ENCODE peak calls at places on chromosomes 1 and 21, in four cellular contexts. H is WERI-Rb-1, J is heart left ventricle, K is coronary artery. X is an unnamed sample.

GRCh38 chr21:46634966-46635323 is 529 bp upstream of the PRMT2 start:
- DNase-seq in J (no peak), K (no peak), H (peak), X (peak)

GRCh38 chr21:41507521-41508414 is at the start of gene TMPRSS2:
- DNase-seq in K (no peak), J (no peak), H (peak), X (no peak)

GRCh38 chr1:30125024-30125423 is 598.4 kb downstream of the MATN1 start:
- DNase-seq in K (no peak), J (no peak), H (no peak), X (no peak)

GRCh38 chr1:11640101-11640500 is 14.1 kb downstream of the FBXO2 start:
- DNase-seq in K (no peak), H (no peak), J (no peak), X (no peak)

GRCh38 chr1:196535727-196536126 is 72.5 kb downstream of the KCNT2 start:
- DNase-seq in K (no peak), J (no peak), H (peak), X (no peak)

GRCh38 chr1:235933483-235934116 is 66.9 kb upstream of the LYST start:
- DNase-seq in K (no peak), H (no peak), J (no peak), X (no peak)

GRCh38 chr1:230359992-230360391 is 66.1 kb downstream of the PGBD5 start:
- DNase-seq in J (no peak), H (no peak), K (no peak), X (no peak)

GRCh38 chr1:8217011-8217711 is 100.8 kb upstream of the SLC45A1 start:
- DNase-seq in J (peak), K (no peak), H (no peak), X (no peak)

GRCh38 chr1:19640363-19641316 is 3.5 kb upstream of the NBL1 start:
- DNase-seq in J (no peak), H (no peak), K (peak), X (no peak)

GRCh38 chr1:39574646-39575045 is 1.9 kb downstream of the PABPC4 start:
- DNase-seq in H (peak), J (no peak), K (no peak), X (peak)

GRCh38 chr1:33256701-33257387 is 552 bp downstream of the ZNF362 start:
- DNase-seq in K (no peak), J (peak), H (peak), X (peak)

GRCh38 chr1:115373305-115373704 is 35.3 kb upstream of the NGF start:
- DNase-seq in H (no peak), J (no peak), K (no peak), X (no peak)

GRCh38 chr1:2979191-2980072 is 41.8 kb upstream of the ACTRT2 start:
- DNase-seq in J (peak), H (no peak), K (peak), X (peak)

GRCh38 chr1:212207118-212207517 is 78.1 kb upstream of the PPP2R5A start:
- DNase-seq in K (no peak), J (no peak), H (no peak), X (no peak)

GRCh38 chr1:59506952-59507351 is 210.1 kb downstream of the FGGY start:
- DNase-seq in K (no peak), H (no peak), J (no peak), X (peak)

GRCh38 chr1:85200367-85200869 is 398 bp downstream of the SYDE2 start:
- DNase-seq in K (peak), J (peak), H (peak), X (peak)

GRCh38 chr21:35256468-35256988 is 207.4 kb upstream of the RUNX1 start:
- DNase-seq in J (peak), K (peak), H (no peak), X (peak)

GRCh38 chr21:39232926-39233325 is 49.7 kb upstream of the PSMG1 start:
- DNase-seq in H (no peak), J (no peak), K (no peak), X (no peak)

GRCh38 chr1:227546055-227546454 is 17.3 kb upstream of the ZNF678 start:
- DNase-seq in J (no peak), H (no peak), K (no peak), X (no peak)

GRCh38 chr1:58594556-58594955 is 17.5 kb upstream of the TACSTD2 start:
- DNase-seq in J (no peak), H (no peak), K (no peak), X (no peak)

GRCh38 chr1:32727876-32728275 is 25.3 kb upstream of the SYNC start:
- DNase-seq in K (no peak), J (no peak), H (no peak), X (no peak)

GRCh38 chr1:56688522-56689026 is 43.5 kb downstream of the PRKAA2 start:
- DNase-seq in H (no peak), J (no peak), K (no peak), X (no peak)

GRCh38 chr1:180027949-180028445 is 73.4 kb downstream of the CEP350 start:
- DNase-seq in H (no peak), J (no peak), K (no peak), X (no peak)

GRCh38 chr1:176791911-176792310 is 328.9 kb downstream of the PAPPA2 start:
- DNase-seq in J (no peak), H (no peak), K (no peak), X (no peak)

GRCh38 chr1:32870615-32871363 is at the start of gene FNDC5:
- DNase-seq in J (no peak), H (no peak), K (no peak), X (no peak)

GRCh38 chr1:67536957-67537646 is 106.9 kb upstream of the SERBP1 start:
- DNase-seq in H (no peak), K (no peak), J (no peak), X (no peak)
- H3K27ac ChIP-seq in H (no peak), K (peak), J (no peak), X (peak)

GRCh38 chr21:45167796-45168222 is 93.4 kb downstream of the ADARB1 start:
- DNase-seq in K (no peak), H (no peak), J (no peak), X (no peak)
- TF ChIP-seq CTCF in K (no peak), H (no peak), J (no peak), X (no peak)

GRCh38 chr1:192979542-192979941 is 79.6 kb downstream of the UCHL5 start:
- DNase-seq in K (no peak), J (no peak), H (no peak), X (no peak)

GRCh38 chr1:192984058-192984457 is 75.1 kb downstream of the UCHL5 start:
- DNase-seq in J (no peak), K (no peak), H (no peak), X (no peak)

GRCh38 chr1:192986110-192986747 is 72.9 kb downstream of the UCHL5 start:
- DNase-seq in H (no peak), K (no peak), J (no peak), X (no peak)

GRCh38 chr1:192980856-192981255 is 78.3 kb downstream of the UCHL5 start:
- DNase-seq in K (no peak), J (no peak), H (no peak), X (no peak)

DNA sequence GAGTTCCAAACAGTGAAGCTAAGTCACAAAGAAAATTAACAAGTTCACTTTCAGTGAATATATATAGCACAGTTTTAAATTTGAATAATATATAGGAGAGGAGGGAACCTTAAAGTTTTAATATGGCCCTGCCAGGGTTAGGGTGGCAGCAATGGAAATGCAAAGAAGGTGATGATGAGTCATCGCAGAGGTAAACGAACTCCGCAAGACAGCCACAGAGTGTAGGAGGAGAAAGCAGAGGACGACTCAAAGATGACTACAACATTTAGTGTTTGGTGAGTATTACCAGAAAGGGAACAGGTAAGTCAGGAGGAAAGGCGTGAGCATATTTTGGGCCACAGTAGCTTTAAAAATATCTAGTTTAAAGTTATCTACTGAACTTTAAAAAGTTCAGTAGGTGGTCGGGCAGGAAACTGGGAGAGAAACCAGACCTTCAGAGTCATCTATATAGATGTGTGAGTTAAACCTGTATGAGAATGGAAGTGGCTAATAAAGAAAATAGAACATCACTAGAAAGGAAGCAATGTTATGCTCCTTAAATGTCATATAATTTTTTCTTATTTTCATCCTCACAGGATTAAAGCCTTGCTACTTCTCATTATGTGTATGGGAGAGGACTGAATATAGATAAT is 75.7 kb downstream of the UCHL5 start:
- DNase-seq in J (no peak), K (no peak), H (no peak), X (no peak)
- H3K4me3 ChIP-seq in J (no peak), K (no peak), H (no peak), X (no peak)

DNA sequence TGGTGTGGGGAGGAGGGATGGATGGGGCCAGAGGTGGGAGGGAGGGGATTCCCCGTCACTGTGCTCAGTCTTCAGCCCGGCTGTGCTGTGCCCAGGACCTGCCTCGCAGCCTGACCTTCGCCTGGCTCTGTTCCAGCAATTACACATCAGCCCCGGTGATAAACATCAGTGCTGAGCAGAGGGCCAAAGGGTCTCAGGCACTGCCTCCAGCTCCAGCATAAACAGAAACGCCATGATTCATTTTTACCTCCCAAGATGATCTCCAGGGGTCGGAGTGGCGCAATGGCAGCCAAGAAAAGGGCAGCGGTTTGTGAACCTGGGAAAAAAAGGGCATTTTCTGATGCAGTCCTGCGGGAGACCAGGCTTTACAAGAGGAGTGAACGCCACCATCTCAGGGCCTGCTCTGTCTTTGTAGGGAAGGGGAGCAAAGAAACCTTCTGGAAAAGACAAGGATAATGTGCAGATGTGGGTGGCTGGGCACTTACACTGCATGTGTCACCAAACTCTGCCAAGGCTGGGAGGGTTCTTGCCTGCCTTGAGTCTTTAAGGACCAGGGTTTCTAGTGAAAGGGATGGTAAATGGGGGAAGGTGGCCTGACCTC is 28.1 kb downstream of the SHISA4 start:
- DNase-seq in J (no peak), K (peak), H (no peak), X (peak)
- H3K27ac ChIP-seq in J (peak), K (peak), H (no peak), X (peak)

X was measured in gastrocnemius medialis.